ENCODE peak calls at places on chromosome 20, in eight cellular contexts. G is left colon, Z is HCEC 1CT, L is AG04450, A is sciatic nerve, J is ACHN, V is left ventricle myocardium inferior, K is WERI-Rb-1. X is an unnamed sample.

GRCh38 chr20:815914-816606 is 17.5 kb upstream of the FAM110A start:
- DNase-seq in G (no peak), Z (peak; percentile 32), L (no peak), A (peak; percentile 75), J (peak; percentile 50), V (peak; percentile 46), K (peak; percentile 68), X (peak; percentile 29)

GRCh38 chr20:61263084-61263695 is 11.1 kb downstream of the CDH4 start:
- DNase-seq in G (no peak), Z (no peak), L (no peak), A (no peak), J (peak; percentile 24), V (no peak), K (no peak), X (no peak)

GRCh38 chr20:20406306-20406705 is 38.4 kb downstream of the INSM1 start:
- DNase-seq in G (no peak), Z (no peak), L (no peak), A (no peak), J (no peak), V (no peak), K (no peak), X (no peak)

GRCh38 chr20:50913976-50914375 is 17.3 kb downstream of the ADNP start:
- DNase-seq in G (no peak), Z (peak; percentile 94), L (peak; percentile 51), A (no peak), J (peak; percentile 14), V (no peak), K (no peak), X (peak; percentile 85)

GRCh38 chr20:31595380-31595653 is 9.8 kb upstream of the ID1 start:
- DNase-seq in G (no peak), Z (no peak), L (no peak), A (no peak), J (no peak), V (no peak), K (no peak), X (no peak)

GRCh38 chr20:17849901-17850673 is 118.5 kb downstream of the SNX5 start:
- DNase-seq in G (peak; percentile 66), Z (peak; percentile 100), L (peak; percentile 89), A (peak; percentile 62), J (peak; percentile 10), V (peak; percentile 76), K (no peak), X (peak; percentile 99)

GRCh38 chr20:43015566-43015965 is 174.1 kb downstream of the PTPRT start:
- DNase-seq in G (no peak), Z (no peak), L (no peak), A (no peak), J (no peak), V (no peak), K (no peak), X (no peak)

GRCh38 chr20:58004146-58004545 is 224.3 kb downstream of the ANKRD60 start:
- DNase-seq in G (no peak), Z (no peak), L (no peak), A (no peak), J (no peak), V (no peak), K (no peak), X (no peak)

GRCh38 chr20:61394088-61394822 is 142.2 kb downstream of the CDH4 start:
- DNase-seq in G (no peak), Z (no peak), L (no peak), A (no peak), J (no peak), V (no peak), K (no peak), X (no peak)

GRCh38 chr20:19071442-19071717 is 141.1 kb upstream of the SLC24A3 start:
- DNase-seq in G (no peak), Z (no peak), L (no peak), A (no peak), J (no peak), V (no peak), K (no peak), X (no peak)

GRCh38 chr20:3203315-3204123 is 963 bp downstream of the DDRGK1 start:
- DNase-seq in G (peak; percentile 40), Z (no peak), L (no peak), A (no peak), J (peak; percentile 29), V (no peak), K (peak; percentile 48), X (peak; percentile 43)

GRCh38 chr20:63169731-63170130 is 46.2 kb downstream of the YTHDF1 start:
- DNase-seq in G (no peak), Z (no peak), L (no peak), A (no peak), J (no peak), V (no peak), K (no peak), X (no peak)

GRCh38 chr20:57818418-57818817 is 108.6 kb upstream of the PMEPA1 start:
- DNase-seq in G (no peak), Z (no peak), L (no peak), A (no peak), J (no peak), V (no peak), K (no peak), X (no peak)

GRCh38 chr20:44733341-44734069 is 12.2 kb upstream of the KCNK15 start:
- DNase-seq in G (no peak), Z (peak; percentile 53), L (no peak), A (peak; percentile 84), J (peak; percentile 75), V (peak; percentile 60), K (peak; percentile 70), X (peak; percentile 91)